ENCODE peak calls at places on chromosomes 12 and 14, in nine cellular contexts. One of them, this sample, is unnamed.
A peak's percentile ranks its signal among the peaks of the same experiment; 100 is the strongest.

GRCh38 chr12:62098131-62098530 is 162.1 kb upstream of the USP15 start:
- DNase-seq in Calu3: no peak
- DNase-seq in ovary: no peak
- DNase-seq in endothelial cell: no peak
- DNase-seq in AG04450: no peak
- DNase-seq in type B pancreatic cell: no peak
- DNase-seq in fibroblast of pulmonary artery: no peak
- DNase-seq in dorsolateral prefrontal cortex: no peak
- DNase-seq in upper lobe of right lung: no peak
- DNase-seq in this sample: no peak

GRCh38 chr12:50222275-50222783 is 55.2 kb upstream of the CERS5 start:
- DNase-seq in ovary: peak; percentile 80
- DNase-seq in upper lobe of right lung: no peak
- DNase-seq in type B pancreatic cell: peak; percentile 74
- DNase-seq in fibroblast of pulmonary artery: peak; percentile 94
- DNase-seq in endothelial cell: peak; percentile 35
- DNase-seq in AG04450: peak; percentile 89
- DNase-seq in Calu3: no peak
- DNase-seq in dorsolateral prefrontal cortex: no peak
- DNase-seq in this sample: peak; percentile 30

GRCh38 chr12:121719926-121720414 is 7.4 kb downstream of the TMEM120B start:
- DNase-seq in endothelial cell: no peak
- DNase-seq in dorsolateral prefrontal cortex: peak; percentile 63
- DNase-seq in ovary: no peak
- DNase-seq in upper lobe of right lung: no peak
- DNase-seq in Calu3: no peak
- DNase-seq in fibroblast of pulmonary artery: peak; percentile 84
- DNase-seq in AG04450: peak; percentile 48
- DNase-seq in type B pancreatic cell: no peak
- DNase-seq in this sample: no peak

GRCh38 chr14:69887740-69888657 is 8.8 kb downstream of the SMOC1 start:
- DNase-seq in dorsolateral prefrontal cortex: no peak
- DNase-seq in endothelial cell: no peak
- DNase-seq in upper lobe of right lung: no peak
- DNase-seq in type B pancreatic cell: no peak
- DNase-seq in AG04450: no peak
- DNase-seq in fibroblast of pulmonary artery: peak; percentile 6
- DNase-seq in ovary: no peak
- DNase-seq in Calu3: peak; percentile 36
- DNase-seq in this sample: no peak

GRCh38 chr12:15603461-15604085 is 185.6 kb downstream of the EPS8 start:
- DNase-seq in endothelial cell: no peak
- DNase-seq in ovary: no peak
- DNase-seq in AG04450: no peak
- DNase-seq in upper lobe of right lung: no peak
- DNase-seq in fibroblast of pulmonary artery: no peak
- DNase-seq in type B pancreatic cell: no peak
- DNase-seq in dorsolateral prefrontal cortex: no peak
- DNase-seq in Calu3: no peak
- DNase-seq in this sample: no peak

GRCh38 chr12:14613718-14614117 is 46.0 kb upstream of the PLBD1 start:
- DNase-seq in AG04450: no peak
- DNase-seq in fibroblast of pulmonary artery: no peak
- DNase-seq in ovary: no peak
- DNase-seq in dorsolateral prefrontal cortex: no peak
- DNase-seq in type B pancreatic cell: no peak
- DNase-seq in upper lobe of right lung: no peak
- DNase-seq in endothelial cell: no peak
- DNase-seq in Calu3: no peak
- DNase-seq in this sample: no peak

GRCh38 chr14:39016733-39017095 is 86.3 kb downstream of the SEC23A start:
- DNase-seq in AG04450: no peak
- DNase-seq in upper lobe of right lung: no peak
- DNase-seq in endothelial cell: no peak
- DNase-seq in Calu3: no peak
- DNase-seq in dorsolateral prefrontal cortex: no peak
- DNase-seq in type B pancreatic cell: no peak
- DNase-seq in fibroblast of pulmonary artery: no peak
- DNase-seq in ovary: no peak
- DNase-seq in this sample: no peak

GRCh38 chr14:70822706-70823185 is 13.4 kb upstream of the MAP3K9 start:
- DNase-seq in Calu3: peak; percentile 30
- DNase-seq in dorsolateral prefrontal cortex: no peak
- DNase-seq in AG04450: no peak
- DNase-seq in type B pancreatic cell: no peak
- DNase-seq in fibroblast of pulmonary artery: peak; percentile 39
- DNase-seq in ovary: peak; percentile 33
- DNase-seq in endothelial cell: peak; percentile 56
- DNase-seq in upper lobe of right lung: peak; percentile 68
- DNase-seq in this sample: peak; percentile 56

GRCh38 chr12:131764738-131765137 is 53.8 kb downstream of the SFSWAP start:
- DNase-seq in upper lobe of right lung: no peak
- DNase-seq in ovary: no peak
- DNase-seq in Calu3: no peak
- DNase-seq in type B pancreatic cell: no peak
- DNase-seq in dorsolateral prefrontal cortex: no peak
- DNase-seq in endothelial cell: no peak
- DNase-seq in AG04450: no peak
- DNase-seq in fibroblast of pulmonary artery: no peak
- DNase-seq in this sample: no peak

GRCh38 chr14:71776463-71777359 is 155.5 kb upstream of the RGS6 start:
- DNase-seq in upper lobe of right lung: no peak
- DNase-seq in type B pancreatic cell: no peak
- DNase-seq in fibroblast of pulmonary artery: peak; percentile 10
- DNase-seq in endothelial cell: no peak
- DNase-seq in Calu3: no peak
- DNase-seq in AG04450: no peak
- DNase-seq in dorsolateral prefrontal cortex: no peak
- DNase-seq in ovary: no peak
- DNase-seq in this sample: no peak

GRCh38 chr12:120162763-120163162 is 31.8 kb downstream of the GCN1 start:
- DNase-seq in type B pancreatic cell: no peak
- DNase-seq in upper lobe of right lung: no peak
- DNase-seq in Calu3: no peak
- DNase-seq in endothelial cell: no peak
- DNase-seq in fibroblast of pulmonary artery: no peak
- DNase-seq in ovary: no peak
- DNase-seq in AG04450: no peak
- DNase-seq in dorsolateral prefrontal cortex: no peak
- DNase-seq in this sample: no peak

GRCh38 chr12:6280053-6280469 is 30.4 kb upstream of the PLEKHG6 start:
- DNase-seq in Calu3: peak; percentile 72
- DNase-seq in upper lobe of right lung: peak; percentile 79
- DNase-seq in ovary: peak; percentile 78
- DNase-seq in dorsolateral prefrontal cortex: no peak
- DNase-seq in fibroblast of pulmonary artery: peak; percentile 91
- DNase-seq in AG04450: peak; percentile 79
- DNase-seq in endothelial cell: no peak
- DNase-seq in type B pancreatic cell: no peak
- DNase-seq in this sample: no peak

GRCh38 chr14:101360045-101360931 is 201.0 kb upstream of the DIO3 start:
- DNase-seq in fibroblast of pulmonary artery: no peak
- DNase-seq in upper lobe of right lung: no peak
- DNase-seq in endothelial cell: no peak
- DNase-seq in dorsolateral prefrontal cortex: no peak
- DNase-seq in AG04450: no peak
- DNase-seq in type B pancreatic cell: no peak
- DNase-seq in Calu3: no peak
- DNase-seq in ovary: peak; percentile 88
- DNase-seq in this sample: no peak

GRCh38 chr12:45121224-45121623 is 70.3 kb upstream of the DBX2 start:
- DNase-seq in dorsolateral prefrontal cortex: no peak
- DNase-seq in fibroblast of pulmonary artery: no peak
- DNase-seq in ovary: no peak
- DNase-seq in endothelial cell: no peak
- DNase-seq in Calu3: no peak
- DNase-seq in upper lobe of right lung: no peak
- DNase-seq in type B pancreatic cell: no peak
- DNase-seq in AG04450: no peak
- DNase-seq in this sample: no peak

GRCh38 chr14:63854330-63854729 is 1.5 kb downstream of the SYNE2 start:
- DNase-seq in ovary: no peak
- DNase-seq in AG04450: no peak
- DNase-seq in dorsolateral prefrontal cortex: no peak
- DNase-seq in Calu3: no peak
- DNase-seq in endothelial cell: no peak
- DNase-seq in type B pancreatic cell: no peak
- DNase-seq in fibroblast of pulmonary artery: no peak
- DNase-seq in upper lobe of right lung: no peak
- DNase-seq in this sample: no peak

GRCh38 chr12:50287271-50287670 is 4.0 kb upstream of the LIMA1 start:
- DNase-seq in ovary: no peak
- DNase-seq in upper lobe of right lung: no peak
- DNase-seq in Calu3: no peak
- DNase-seq in fibroblast of pulmonary artery: no peak
- DNase-seq in dorsolateral prefrontal cortex: no peak
- DNase-seq in AG04450: no peak
- DNase-seq in type B pancreatic cell: no peak
- DNase-seq in endothelial cell: no peak
- DNase-seq in this sample: no peak

DNA sequence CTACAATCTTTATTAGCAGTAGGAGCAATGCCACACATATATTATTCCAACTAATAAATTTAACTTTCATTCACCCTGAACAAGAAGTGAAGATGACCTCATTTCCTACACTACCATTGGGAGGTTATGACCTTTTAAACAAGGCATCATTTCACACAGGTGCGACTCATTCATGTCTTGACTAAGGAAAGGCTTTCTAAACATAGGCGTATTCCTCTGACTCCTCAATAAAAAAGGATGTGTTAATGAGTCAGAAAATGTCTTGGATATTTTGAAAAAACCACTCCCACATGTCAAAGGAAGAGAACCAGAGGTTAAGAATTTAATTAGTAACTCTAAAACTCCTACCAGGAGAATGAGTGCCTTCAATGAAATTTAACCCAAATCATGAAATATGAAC is 115.2 kb downstream of the PRICKLE1 start:
- DNase-seq in type B pancreatic cell: no peak
- DNase-seq in dorsolateral prefrontal cortex: no peak
- DNase-seq in upper lobe of right lung: no peak
- DNase-seq in endothelial cell: no peak
- DNase-seq in ovary: no peak
- DNase-seq in Calu3: no peak
- DNase-seq in AG04450: no peak
- DNase-seq in fibroblast of pulmonary artery: peak; percentile 9
- DNase-seq in this sample: no peak
- TF ChIP-seq CTCF in type B pancreatic cell: no peak
- TF ChIP-seq CTCF in dorsolateral prefrontal cortex: no peak
- TF ChIP-seq CTCF in upper lobe of right lung: no peak
- TF ChIP-seq CTCF in endothelial cell: no peak
- TF ChIP-seq CTCF in ovary: no peak
- TF ChIP-seq CTCF in Calu3: no peak
- TF ChIP-seq CTCF in AG04450: no peak
- TF ChIP-seq CTCF in fibroblast of pulmonary artery: no peak
- TF ChIP-seq CTCF in this sample: no peak

DNA sequence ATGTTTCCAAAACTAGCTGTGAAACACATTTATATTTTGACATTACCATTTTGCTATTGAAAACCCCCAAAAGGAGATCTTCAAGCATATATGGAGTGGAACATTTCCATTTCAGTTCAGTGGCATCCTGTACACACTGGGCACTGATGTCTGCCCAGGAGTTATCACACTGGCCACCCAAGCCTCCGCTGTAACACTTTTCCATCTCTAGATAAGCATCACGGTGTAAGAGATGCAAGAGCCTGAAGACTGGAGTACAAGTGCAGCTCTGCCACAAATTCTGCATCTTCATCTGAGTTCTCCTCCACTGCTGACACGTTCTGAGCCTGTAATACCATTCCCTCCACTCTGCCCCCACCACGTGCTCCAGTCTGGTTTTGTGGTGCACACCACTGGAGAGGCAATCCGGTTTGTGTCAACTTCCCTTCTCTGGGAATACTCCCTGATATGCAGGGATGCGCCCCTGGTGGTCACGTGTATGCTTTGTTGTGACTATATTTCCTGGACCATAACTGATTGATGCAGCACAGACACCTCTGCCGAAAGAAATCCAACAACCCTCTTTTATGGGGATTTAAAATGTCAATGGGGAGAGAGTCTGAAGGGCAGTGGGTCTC is 12.7 kb downstream of the SPTLC2 start:
- DNase-seq in dorsolateral prefrontal cortex: no peak
- DNase-seq in type B pancreatic cell: no peak
- DNase-seq in fibroblast of pulmonary artery: peak; percentile 48
- DNase-seq in endothelial cell: no peak
- DNase-seq in upper lobe of right lung: no peak
- DNase-seq in AG04450: no peak
- DNase-seq in ovary: no peak
- DNase-seq in Calu3: peak; percentile 19
- DNase-seq in this sample: no peak
- TF ChIP-seq CTCF in dorsolateral prefrontal cortex: no peak
- TF ChIP-seq CTCF in type B pancreatic cell: peak; percentile 63
- TF ChIP-seq CTCF in fibroblast of pulmonary artery: peak; percentile 54
- TF ChIP-seq CTCF in endothelial cell: no peak
- TF ChIP-seq CTCF in upper lobe of right lung: peak; percentile 8
- TF ChIP-seq CTCF in AG04450: peak; percentile 25
- TF ChIP-seq CTCF in ovary: no peak
- TF ChIP-seq CTCF in Calu3: peak; percentile 16
- TF ChIP-seq CTCF in this sample: peak; percentile 54

DNA sequence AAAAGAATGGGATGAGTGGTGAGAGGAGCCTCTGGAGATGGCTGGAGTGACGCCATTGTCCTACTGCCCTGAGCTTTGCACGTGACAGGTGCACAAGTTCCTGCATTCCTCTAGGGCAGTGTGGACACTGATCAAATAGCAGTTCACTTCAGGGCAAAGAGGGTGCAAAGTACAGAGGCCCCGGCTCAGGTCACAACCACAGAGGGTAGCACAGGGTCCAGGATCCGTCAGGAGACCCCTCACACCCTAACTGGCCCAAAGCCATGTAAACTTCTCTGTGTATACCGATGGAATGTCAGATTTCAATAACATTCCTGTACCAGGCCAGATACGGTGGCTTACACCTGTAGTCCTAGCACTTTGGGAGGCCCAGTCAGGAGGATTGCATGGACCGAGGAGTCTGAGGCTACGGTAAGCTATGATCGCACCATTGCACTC is 10.4 kb upstream of the FBLN5 start:
- DNase-seq in Calu3: no peak
- DNase-seq in ovary: no peak
- DNase-seq in dorsolateral prefrontal cortex: no peak
- DNase-seq in fibroblast of pulmonary artery: no peak
- DNase-seq in upper lobe of right lung: no peak
- DNase-seq in AG04450: no peak
- DNase-seq in endothelial cell: no peak
- DNase-seq in type B pancreatic cell: no peak
- DNase-seq in this sample: no peak
- TF ChIP-seq CTCF in Calu3: no peak
- TF ChIP-seq CTCF in ovary: no peak
- TF ChIP-seq CTCF in dorsolateral prefrontal cortex: no peak
- TF ChIP-seq CTCF in fibroblast of pulmonary artery: no peak
- TF ChIP-seq CTCF in upper lobe of right lung: no peak
- TF ChIP-seq CTCF in AG04450: no peak
- TF ChIP-seq CTCF in endothelial cell: no peak
- TF ChIP-seq CTCF in type B pancreatic cell: no peak
- TF ChIP-seq CTCF in this sample: no peak

DNA sequence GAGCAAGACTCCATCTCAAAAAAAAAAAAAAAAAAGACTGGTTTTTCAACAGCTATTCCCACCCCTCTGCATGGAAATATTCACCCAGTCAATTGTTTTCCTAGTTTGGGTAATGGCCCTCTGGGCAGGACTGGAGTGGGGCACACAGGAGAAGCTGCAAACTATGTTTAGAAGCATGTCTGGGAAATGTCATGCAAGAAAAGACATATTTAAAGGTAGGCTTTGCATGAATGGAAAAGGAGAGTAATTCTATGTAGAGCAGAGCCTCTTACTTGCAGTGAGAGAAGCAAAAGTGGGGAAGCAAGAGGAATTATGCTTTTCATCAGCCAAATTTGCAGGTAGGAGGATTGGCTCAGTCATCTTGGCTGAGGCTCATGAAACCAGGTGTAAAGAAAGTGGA is 276.4 kb upstream of the PLEKHG7 start:
- DNase-seq in type B pancreatic cell: no peak
- DNase-seq in endothelial cell: no peak
- DNase-seq in AG04450: no peak
- DNase-seq in fibroblast of pulmonary artery: no peak
- DNase-seq in upper lobe of right lung: no peak
- DNase-seq in ovary: no peak
- DNase-seq in Calu3: no peak
- DNase-seq in dorsolateral prefrontal cortex: no peak
- DNase-seq in this sample: no peak
- TF ChIP-seq CTCF in type B pancreatic cell: no peak
- TF ChIP-seq CTCF in endothelial cell: no peak
- TF ChIP-seq CTCF in AG04450: no peak
- TF ChIP-seq CTCF in fibroblast of pulmonary artery: no peak
- TF ChIP-seq CTCF in upper lobe of right lung: no peak
- TF ChIP-seq CTCF in ovary: no peak
- TF ChIP-seq CTCF in Calu3: no peak
- TF ChIP-seq CTCF in dorsolateral prefrontal cortex: no peak
- TF ChIP-seq CTCF in this sample: no peak

This sample was measured in neural crest cell.